ENCODE peak calls at places on chromosomes 5 and 9, in seven cellular contexts. Q is neuronal stem cell, X is right atrium auricular region, T is H1, H is heart left ventricle, Y is tibial artery, D is IMR-90. Z is an unnamed sample. For H3K4me1, the result is how much of the 10 kb centered on the place peaks cover.

GRCh38 chr9:114124138-114124537 is 25.0 kb upstream of the KIF12 start:
- DNase-seq in H (no peak), D (no peak), Y (no peak), X (no peak), T (no peak), Q (no peak), Z (no peak)

GRCh38 chr5:135546014-135546413 is 10.2 kb upstream of the NEUROG1 start:
- DNase-seq in Y (no peak), H (no peak), D (no peak), T (no peak), X (no peak), Q (peak), Z (no peak)

GRCh38 chr5:93794954-93795353 is 53.6 kb upstream of the POU5F2 start:
- DNase-seq in H (no peak), Y (no peak), Q (no peak), D (no peak), T (no peak), X (no peak), Z (no peak)

GRCh38 chr9:112731971-112732370 is 14.1 kb upstream of the INIP start:
- DNase-seq in T (no peak), H (no peak), Q (no peak), D (no peak), Y (no peak), X (no peak), Z (no peak)

GRCh38 chr5:150469718-150470470 is 20.4 kb upstream of the RPS14 start:
- DNase-seq in D (peak), Q (no peak), T (no peak), H (no peak), X (no peak), Y (no peak), Z (no peak)

GRCh38 chr9:120863833-120864232 is 13.2 kb downstream of the PHF19 start:
- DNase-seq in D (no peak), H (no peak), Q (no peak), Y (no peak), X (no peak), T (no peak), Z (no peak)

GRCh38 chr5:116046823-116047222 is 14.6 kb downstream of the ARL14EPL start:
- DNase-seq in X (no peak), Q (no peak), T (no peak), H (no peak), Y (no peak), D (no peak), Z (no peak)

GRCh38 chr5:179901915-179902762 is 5.6 kb downstream of the TBC1D9B start:
- DNase-seq in Y (no peak), Q (no peak), H (no peak), T (no peak), X (no peak), D (no peak), Z (no peak)

GRCh38 chr9:83544002-83544698 is 5.9 kb upstream of the FRMD3 start:
- DNase-seq in Q (no peak), X (peak), H (no peak), T (no peak), D (peak), Y (no peak), Z (no peak)

GRCh38 chr5:149152317-149152746 is 11.0 kb downstream of the ABLIM3 start:
- DNase-seq in H (no peak), Y (no peak), Q (no peak), X (no peak), T (no peak), D (peak), Z (no peak)

GRCh38 chr5:1133108-1133507 is 21.2 kb upstream of the SLC12A7 start:
- DNase-seq in T (no peak), D (no peak), Y (no peak), X (no peak), H (no peak), Q (no peak), Z (no peak)

GRCh38 chr9:69030851-69031645 is 4.5 kb upstream of the FXN start:
- DNase-seq in Y (no peak), D (peak), H (no peak), X (no peak), Q (no peak), T (no peak), Z (no peak)

GRCh38 chr5:61207884-61208283 is 45.6 kb upstream of the SMIM15 start:
- DNase-seq in T (no peak), X (no peak), Y (no peak), Q (no peak), D (no peak), H (no peak), Z (no peak)

GRCh38 chr9:136773386-136774044 is 9.2 kb upstream of the LCN15 start:
- DNase-seq in Y (no peak), T (no peak), H (no peak), D (no peak), X (no peak), Q (no peak), Z (peak)

GRCh38 chr5:159199225-159199624 is 10.1 kb downstream of the RNF145 start:
- DNase-seq in Q (no peak), H (no peak), X (no peak), T (no peak), D (no peak), Y (no peak), Z (no peak)
- H3K4me1 ChIP-seq in Q (under half), H (under half), X (under half), T (under half), D (under half), Y (under half), Z (under half)

GRCh38 chr5:17265041-17265440 is 47.6 kb downstream of the BASP1 start:
- DNase-seq in Y (no peak), H (no peak), D (no peak), X (no peak), Q (no peak), T (no peak), Z (no peak)
- H3K4me1 ChIP-seq in Y (under half), H (under half), D (under half), X (under half), Q (under half), T (under half), Z (under half)

DNA sequence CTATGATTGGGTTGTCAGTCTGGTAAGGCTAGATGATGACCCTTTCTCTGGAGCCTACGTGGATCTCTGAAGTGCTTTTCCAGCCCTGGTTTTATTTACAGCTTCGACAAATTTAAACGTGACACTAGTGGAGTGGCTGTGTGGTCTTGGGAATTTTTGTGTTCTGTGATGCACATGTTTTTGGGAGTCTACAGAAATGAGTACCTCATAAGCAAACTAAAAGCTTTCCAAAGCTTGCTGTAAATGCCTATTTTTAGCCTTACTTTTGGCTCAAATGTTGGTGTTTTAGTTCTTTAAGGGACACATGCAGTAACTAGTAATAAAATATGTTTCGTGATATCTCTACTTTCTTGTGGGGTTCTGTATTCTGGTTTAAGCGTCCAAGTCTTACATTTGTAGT is 3.3 kb downstream of the LARP1 start:
- DNase-seq in T (no peak), D (peak), Y (no peak), Q (no peak), H (no peak), X (no peak), Z (no peak)
- H3K4me1 ChIP-seq in T (under half), D (under half), Y (under half), Q (under half), H (half or more), X (under half), Z (under half)

DNA sequence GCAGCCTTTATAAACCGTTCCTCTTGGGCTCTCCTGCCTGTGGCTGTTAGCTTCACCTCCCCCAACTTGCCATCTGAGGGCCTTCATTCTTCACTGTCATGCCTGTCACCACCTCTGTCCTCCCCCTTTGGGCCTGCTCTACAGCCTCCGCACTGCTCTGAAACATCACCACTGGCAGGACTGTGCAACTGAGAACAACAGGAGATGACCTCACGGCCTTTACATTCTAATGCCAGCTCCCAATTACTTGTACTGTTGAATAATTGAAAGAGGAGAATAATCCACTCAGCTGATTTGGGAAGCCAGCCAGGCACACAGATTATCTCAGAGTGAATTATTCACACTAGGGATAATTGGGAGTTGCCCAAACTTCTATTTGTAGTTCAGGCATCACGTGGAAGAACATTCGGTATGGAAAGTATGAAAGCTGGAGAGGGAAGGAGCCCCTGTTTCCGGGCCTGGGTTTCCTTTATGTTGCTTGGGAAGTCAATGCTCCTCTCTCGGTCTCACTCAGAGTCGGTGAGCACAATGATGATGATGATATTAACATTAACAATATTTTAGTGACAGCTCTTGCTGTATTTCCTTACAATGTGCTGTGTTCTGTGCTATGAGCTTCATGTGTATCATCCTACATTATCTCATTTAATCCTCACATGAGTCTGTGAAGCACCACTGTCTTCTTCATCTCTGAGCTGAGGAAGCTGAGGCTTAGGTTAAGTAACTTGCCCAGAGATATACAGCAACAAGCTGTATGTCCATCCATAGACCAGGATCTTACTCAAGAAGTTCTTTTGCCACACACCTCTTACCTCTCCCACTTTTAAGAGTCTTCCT is 99.3 kb upstream of the LRRTM2 start:
- DNase-seq in D (peak), X (peak), T (no peak), H (no peak), Q (no peak), Y (peak), Z (no peak)
- H3K4me1 ChIP-seq in D (under half), X (under half), T (under half), H (under half), Q (under half), Y (under half), Z (under half)

GRCh38 chr5:111251941-111252340 is 27.8 kb downstream of the CAMK4 start:
- DNase-seq in H (no peak), Y (no peak), X (no peak), T (no peak), D (peak), Q (no peak), Z (no peak)

GRCh38 chr5:111259636-111260035 is 35.5 kb downstream of the CAMK4 start:
- DNase-seq in H (no peak), X (no peak), D (no peak), Q (no peak), Y (no peak), T (no peak), Z (no peak)

GRCh38 chr5:111252799-111253564 is 28.8 kb downstream of the CAMK4 start:
- DNase-seq in H (no peak), D (no peak), T (no peak), Y (no peak), X (no peak), Q (no peak), Z (no peak)

GRCh38 chr5:111256128-111256527 is 31.9 kb downstream of the CAMK4 start:
- DNase-seq in Y (no peak), H (no peak), Q (no peak), T (no peak), X (no peak), D (no peak), Z (no peak)

DNA sequence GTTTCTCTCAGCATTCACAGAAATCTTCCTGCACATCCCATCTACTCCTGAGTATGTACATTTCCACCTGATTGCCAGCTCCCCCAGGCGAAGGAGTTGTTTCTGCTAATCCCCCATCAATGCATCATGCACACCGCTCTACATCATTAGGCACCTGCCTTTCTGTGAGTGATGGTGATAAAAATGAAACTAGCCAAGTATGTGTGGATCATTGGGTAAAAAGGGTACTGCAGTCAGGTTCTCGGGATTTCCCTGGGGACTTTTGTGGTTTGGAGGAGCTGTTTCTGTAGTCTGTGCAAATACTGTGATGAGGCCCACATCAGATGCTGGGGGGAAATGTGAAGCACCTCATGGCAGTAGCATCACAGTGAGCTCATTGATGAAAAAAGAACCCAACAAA is 30.4 kb downstream of the CAMK4 start:
- DNase-seq in Y (no peak), D (peak), X (no peak), Q (no peak), H (no peak), T (no peak), Z (no peak)
- H3K4me1 ChIP-seq in Y (under half), D (under half), X (under half), Q (under half), H (under half), T (under half), Z (under half)

DNA sequence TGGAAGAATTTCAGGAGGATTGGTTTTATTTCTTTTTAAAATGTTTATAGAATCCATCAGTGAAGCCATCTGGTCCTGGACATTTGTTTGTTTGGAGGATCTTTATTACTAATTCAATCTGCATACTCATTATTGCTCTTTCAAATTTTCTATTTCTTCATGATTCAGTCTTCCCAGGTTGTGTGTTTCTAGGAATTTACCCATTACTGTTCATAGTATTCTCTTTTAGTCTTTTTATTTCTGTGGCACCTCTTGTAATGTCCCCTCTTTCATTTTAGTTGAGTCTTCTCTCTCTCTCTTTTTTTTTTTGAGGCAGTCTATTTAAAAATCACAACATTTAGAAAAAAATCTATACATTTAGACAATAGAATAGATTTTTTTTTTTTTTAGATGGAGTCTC is 32.3 kb downstream of the FGD3 start:
- DNase-seq in Q (no peak), X (no peak), H (no peak), Y (no peak), D (no peak), T (no peak), Z (no peak)
- H3K4me1 ChIP-seq in Q (under half), X (under half), H (under half), Y (under half), D (under half), T (under half), Z (under half)

GRCh38 chr9:70419546-70420266 is 5.2 kb upstream of the KLF9 start:
- DNase-seq in Q (peak), H (peak), X (peak), T (peak), Y (peak), D (peak), Z (no peak)
- H3K4me1 ChIP-seq in Q (under half), H (half or more), X (under half), T (under half), Y (under half), D (under half), Z (under half)

GRCh38 chr9:72946318-72946717 is 6.5 kb downstream of the ALDH1A1 start:
- DNase-seq in Y (no peak), X (no peak), D (no peak), H (no peak), Q (no peak), T (no peak), Z (no peak)
- H3K4me1 ChIP-seq in Y (under half), X (under half), D (under half), H (under half), Q (under half), T (under half), Z (under half)

GRCh38 chr5:107803728-107804127 is 133.0 kb upstream of the EFNA5 start:
- DNase-seq in D (no peak), H (no peak), Q (no peak), Y (no peak), X (no peak), T (no peak), Z (no peak)
- H3K4me1 ChIP-seq in D (under half), H (under half), Q (under half), Y (under half), X (under half), T (under half), Z (under half)

Z was measured in iPS DF 6.9.